ENCODE peak calls at places on chromosomes 12 and 14, in ten cellular contexts. One of them, this sample, is unnamed.

GRCh38 chr12:124953689-124954405 is 35.1 kb downstream of the DHX37 start:
- DNase-seq in psoas muscle: no peak
- DNase-seq in Karpas-422: no peak
- DNase-seq in A549: no peak
- DNase-seq in transverse colon: no peak
- DNase-seq in dorsolateral prefrontal cortex: no peak
- DNase-seq in HepG2: no peak
- DNase-seq in heart right ventricle: no peak
- DNase-seq in uterus: no peak
- DNase-seq in astrocyte: no peak
- DNase-seq in this sample: no peak

GRCh38 chr12:28961948-28962384 is 187.1 kb upstream of the FAR2 start:
- DNase-seq in psoas muscle: no peak
- DNase-seq in Karpas-422: no peak
- DNase-seq in A549: no peak
- DNase-seq in transverse colon: no peak
- DNase-seq in dorsolateral prefrontal cortex: no peak
- DNase-seq in HepG2: no peak
- DNase-seq in heart right ventricle: no peak
- DNase-seq in uterus: no peak
- DNase-seq in astrocyte: peak; percentile 39
- DNase-seq in this sample: no peak

GRCh38 chr12:98595152-98595988 is 1.9 kb downstream of the SLC25A3 start:
- DNase-seq in psoas muscle: no peak
- DNase-seq in Karpas-422: peak; percentile 51
- DNase-seq in A549: no peak
- DNase-seq in transverse colon: no peak
- DNase-seq in dorsolateral prefrontal cortex: no peak
- DNase-seq in HepG2: peak; percentile 29
- DNase-seq in heart right ventricle: no peak
- DNase-seq in uterus: no peak
- DNase-seq in astrocyte: peak; percentile 76
- DNase-seq in this sample: no peak

GRCh38 chr14:81153187-81153586 is 67.6 kb downstream of the GTF2A1 start:
- DNase-seq in psoas muscle: no peak
- DNase-seq in Karpas-422: no peak
- DNase-seq in A549: no peak
- DNase-seq in transverse colon: no peak
- DNase-seq in dorsolateral prefrontal cortex: no peak
- DNase-seq in HepG2: no peak
- DNase-seq in heart right ventricle: no peak
- DNase-seq in uterus: no peak
- DNase-seq in astrocyte: no peak
- DNase-seq in this sample: no peak

GRCh38 chr12:53585726-53586125 is 40.5 kb downstream of the ATF7 start:
- DNase-seq in psoas muscle: no peak
- DNase-seq in Karpas-422: no peak
- DNase-seq in A549: no peak
- DNase-seq in transverse colon: no peak
- DNase-seq in dorsolateral prefrontal cortex: no peak
- DNase-seq in HepG2: no peak
- DNase-seq in heart right ventricle: no peak
- DNase-seq in uterus: no peak
- DNase-seq in astrocyte: no peak
- DNase-seq in this sample: no peak

GRCh38 chr12:119036878-119037493 is 55.6 kb downstream of the SRRM4 start:
- DNase-seq in psoas muscle: no peak
- DNase-seq in Karpas-422: peak; percentile 74
- DNase-seq in A549: peak; percentile 33
- DNase-seq in transverse colon: peak; percentile 8
- DNase-seq in dorsolateral prefrontal cortex: no peak
- DNase-seq in HepG2: peak; percentile 16
- DNase-seq in heart right ventricle: peak; percentile 6
- DNase-seq in uterus: no peak
- DNase-seq in astrocyte: no peak
- DNase-seq in this sample: no peak

GRCh38 chr12:9064201-9064814 is 51.4 kb downstream of the A2M start:
- DNase-seq in psoas muscle: peak; percentile 72
- DNase-seq in Karpas-422: no peak
- DNase-seq in A549: peak; percentile 75
- DNase-seq in transverse colon: peak; percentile 67
- DNase-seq in dorsolateral prefrontal cortex: peak; percentile 75
- DNase-seq in HepG2: peak; percentile 65
- DNase-seq in heart right ventricle: peak; percentile 61
- DNase-seq in uterus: peak; percentile 54
- DNase-seq in astrocyte: peak; percentile 23
- DNase-seq in this sample: peak; percentile 72

GRCh38 chr14:64971452-64971889 is 665 bp downstream of the RAB15 start:
- DNase-seq in psoas muscle: no peak
- DNase-seq in Karpas-422: no peak
- DNase-seq in A549: no peak
- DNase-seq in transverse colon: no peak
- DNase-seq in dorsolateral prefrontal cortex: no peak
- DNase-seq in HepG2: no peak
- DNase-seq in heart right ventricle: no peak
- DNase-seq in uterus: no peak
- DNase-seq in astrocyte: no peak
- DNase-seq in this sample: no peak

GRCh38 chr12:108214486-108214885 is 85.4 kb downstream of the WSCD2 start:
- DNase-seq in psoas muscle: no peak
- DNase-seq in Karpas-422: peak; percentile 62
- DNase-seq in A549: no peak
- DNase-seq in transverse colon: no peak
- DNase-seq in dorsolateral prefrontal cortex: no peak
- DNase-seq in HepG2: peak; percentile 3
- DNase-seq in heart right ventricle: peak; percentile 27
- DNase-seq in uterus: no peak
- DNase-seq in astrocyte: peak; percentile 2
- DNase-seq in this sample: no peak

GRCh38 chr12:123670882-123671728 is at the start of gene TCTN2:
- DNase-seq in psoas muscle: peak; percentile 97
- DNase-seq in Karpas-422: peak; percentile 92
- DNase-seq in A549: peak; percentile 95
- DNase-seq in transverse colon: peak; percentile 96
- DNase-seq in dorsolateral prefrontal cortex: peak; percentile 97
- DNase-seq in HepG2: peak; percentile 85
- DNase-seq in heart right ventricle: peak; percentile 95
- DNase-seq in uterus: peak; percentile 96
- DNase-seq in astrocyte: peak; percentile 82
- DNase-seq in this sample: peak; percentile 75
- H3K27ac ChIP-seq in psoas muscle: no peak within 1 kb of the TSS
- H3K27ac ChIP-seq in Karpas-422: no peak within 1 kb of the TSS
- H3K27ac ChIP-seq in A549: peak within 1 kb of the TSS; percentile 68
- H3K27ac ChIP-seq in transverse colon: peak within 1 kb of the TSS; percentile 35
- H3K27ac ChIP-seq in dorsolateral prefrontal cortex: no peak within 1 kb of the TSS
- H3K27ac ChIP-seq in HepG2: peak within 1 kb of the TSS; percentile 41
- H3K27ac ChIP-seq in heart right ventricle: no peak within 1 kb of the TSS
- H3K27ac ChIP-seq in uterus: no peak within 1 kb of the TSS
- H3K27ac ChIP-seq in astrocyte: peak within 1 kb of the TSS; percentile 41
- H3K27ac ChIP-seq in this sample: no peak within 1 kb of the TSS

GRCh38 chr14:23146423-23146910 is 27.4 kb upstream of the CEBPE start:
- DNase-seq in psoas muscle: peak; percentile 73
- DNase-seq in Karpas-422: no peak
- DNase-seq in A549: no peak
- DNase-seq in transverse colon: no peak
- DNase-seq in dorsolateral prefrontal cortex: no peak
- DNase-seq in HepG2: no peak
- DNase-seq in heart right ventricle: no peak
- DNase-seq in uterus: no peak
- DNase-seq in astrocyte: no peak
- DNase-seq in this sample: no peak

GRCh38 chr14:23148596-23149249 is 29.7 kb upstream of the CEBPE start:
- DNase-seq in psoas muscle: no peak
- DNase-seq in Karpas-422: no peak
- DNase-seq in A549: no peak
- DNase-seq in transverse colon: no peak
- DNase-seq in dorsolateral prefrontal cortex: no peak
- DNase-seq in HepG2: no peak
- DNase-seq in heart right ventricle: no peak
- DNase-seq in uterus: no peak
- DNase-seq in astrocyte: peak; percentile 27
- DNase-seq in this sample: no peak

GRCh38 chr14:23147676-23148075 is 28.6 kb upstream of the CEBPE start:
- DNase-seq in psoas muscle: no peak
- DNase-seq in Karpas-422: no peak
- DNase-seq in A549: peak; percentile 48
- DNase-seq in transverse colon: no peak
- DNase-seq in dorsolateral prefrontal cortex: peak; percentile 48
- DNase-seq in HepG2: no peak
- DNase-seq in heart right ventricle: peak; percentile 33
- DNase-seq in uterus: peak; percentile 72
- DNase-seq in astrocyte: peak; percentile 37
- DNase-seq in this sample: no peak

GRCh38 chr14:23145794-23146422 is 26.9 kb upstream of the CEBPE start:
- DNase-seq in psoas muscle: no peak
- DNase-seq in Karpas-422: no peak
- DNase-seq in A549: peak; percentile 13
- DNase-seq in transverse colon: no peak
- DNase-seq in dorsolateral prefrontal cortex: no peak
- DNase-seq in HepG2: no peak
- DNase-seq in heart right ventricle: no peak
- DNase-seq in uterus: peak; percentile 43
- DNase-seq in astrocyte: no peak
- DNase-seq in this sample: no peak

GRCh38 chr14:23146980-23147379 is 27.9 kb upstream of the CEBPE start:
- DNase-seq in psoas muscle: no peak
- DNase-seq in Karpas-422: no peak
- DNase-seq in A549: no peak
- DNase-seq in transverse colon: no peak
- DNase-seq in dorsolateral prefrontal cortex: no peak
- DNase-seq in HepG2: no peak
- DNase-seq in heart right ventricle: no peak
- DNase-seq in uterus: no peak
- DNase-seq in astrocyte: no peak
- DNase-seq in this sample: no peak
- H3K27ac ChIP-seq in psoas muscle: peak overlapping the region; percentile 78
- H3K27ac ChIP-seq in Karpas-422: no peak overlapping the region
- H3K27ac ChIP-seq in A549: peak overlapping the region; percentile 22
- H3K27ac ChIP-seq in transverse colon: no peak overlapping the region
- H3K27ac ChIP-seq in dorsolateral prefrontal cortex: no peak overlapping the region
- H3K27ac ChIP-seq in HepG2: no peak overlapping the region
- H3K27ac ChIP-seq in heart right ventricle: no peak overlapping the region
- H3K27ac ChIP-seq in uterus: peak overlapping the region; percentile 96
- H3K27ac ChIP-seq in astrocyte: no peak overlapping the region
- H3K27ac ChIP-seq in this sample: no peak overlapping the region

GRCh38 chr12:117072106-117072505 is 27.1 kb downstream of the TESC start:
- DNase-seq in psoas muscle: no peak
- DNase-seq in Karpas-422: no peak
- DNase-seq in A549: no peak
- DNase-seq in transverse colon: no peak
- DNase-seq in dorsolateral prefrontal cortex: no peak
- DNase-seq in HepG2: no peak
- DNase-seq in heart right ventricle: no peak
- DNase-seq in uterus: no peak
- DNase-seq in astrocyte: no peak
- DNase-seq in this sample: no peak

GRCh38 chr12:117069926-117070900 is 29.0 kb downstream of the TESC start:
- DNase-seq in psoas muscle: no peak
- DNase-seq in Karpas-422: no peak
- DNase-seq in A549: no peak
- DNase-seq in transverse colon: peak; percentile 23
- DNase-seq in dorsolateral prefrontal cortex: no peak
- DNase-seq in HepG2: no peak
- DNase-seq in heart right ventricle: no peak
- DNase-seq in uterus: no peak
- DNase-seq in astrocyte: no peak
- DNase-seq in this sample: no peak

GRCh38 chr12:117072736-117073475 is 26.3 kb downstream of the TESC start:
- DNase-seq in psoas muscle: no peak
- DNase-seq in Karpas-422: no peak
- DNase-seq in A549: no peak
- DNase-seq in transverse colon: no peak
- DNase-seq in dorsolateral prefrontal cortex: no peak
- DNase-seq in HepG2: no peak
- DNase-seq in heart right ventricle: no peak
- DNase-seq in uterus: no peak
- DNase-seq in astrocyte: no peak
- DNase-seq in this sample: no peak

GRCh38 chr12:117069126-117069788 is 30.0 kb downstream of the TESC start:
- DNase-seq in psoas muscle: no peak
- DNase-seq in Karpas-422: no peak
- DNase-seq in A549: no peak
- DNase-seq in transverse colon: no peak
- DNase-seq in dorsolateral prefrontal cortex: no peak
- DNase-seq in HepG2: no peak
- DNase-seq in heart right ventricle: no peak
- DNase-seq in uterus: no peak
- DNase-seq in astrocyte: no peak
- DNase-seq in this sample: no peak

DNA sequence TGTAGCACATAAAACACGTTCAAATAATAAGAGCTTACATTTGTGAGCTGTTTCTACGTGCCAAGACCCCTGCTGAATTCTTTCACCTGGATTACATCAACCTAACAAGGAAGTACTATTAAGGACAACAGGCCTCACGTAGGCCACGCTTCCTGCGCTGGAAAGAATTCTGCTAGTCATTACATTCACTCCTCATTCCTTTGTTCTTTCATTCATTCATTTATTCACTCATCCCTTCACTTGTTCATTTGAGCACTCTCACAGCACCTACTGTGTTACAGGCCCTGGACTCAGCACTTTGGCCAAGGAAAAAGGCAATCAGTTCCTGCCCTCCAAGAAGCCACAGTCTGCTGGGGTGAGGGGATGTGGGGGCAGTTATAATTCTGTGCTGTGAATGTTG is 28.2 kb downstream of the TESC start:
- DNase-seq in psoas muscle: no peak
- DNase-seq in Karpas-422: no peak
- DNase-seq in A549: no peak
- DNase-seq in transverse colon: no peak
- DNase-seq in dorsolateral prefrontal cortex: no peak
- DNase-seq in HepG2: no peak
- DNase-seq in heart right ventricle: no peak
- DNase-seq in uterus: no peak
- DNase-seq in astrocyte: no peak
- DNase-seq in this sample: no peak
- H3K27ac ChIP-seq in psoas muscle: no peak overlapping the region
- H3K27ac ChIP-seq in Karpas-422: no peak overlapping the region
- H3K27ac ChIP-seq in A549: no peak overlapping the region
- H3K27ac ChIP-seq in transverse colon: no peak overlapping the region
- H3K27ac ChIP-seq in dorsolateral prefrontal cortex: no peak overlapping the region
- H3K27ac ChIP-seq in HepG2: no peak overlapping the region
- H3K27ac ChIP-seq in heart right ventricle: no peak overlapping the region
- H3K27ac ChIP-seq in uterus: no peak overlapping the region
- H3K27ac ChIP-seq in astrocyte: no peak overlapping the region
- H3K27ac ChIP-seq in this sample: no peak overlapping the region

DNA sequence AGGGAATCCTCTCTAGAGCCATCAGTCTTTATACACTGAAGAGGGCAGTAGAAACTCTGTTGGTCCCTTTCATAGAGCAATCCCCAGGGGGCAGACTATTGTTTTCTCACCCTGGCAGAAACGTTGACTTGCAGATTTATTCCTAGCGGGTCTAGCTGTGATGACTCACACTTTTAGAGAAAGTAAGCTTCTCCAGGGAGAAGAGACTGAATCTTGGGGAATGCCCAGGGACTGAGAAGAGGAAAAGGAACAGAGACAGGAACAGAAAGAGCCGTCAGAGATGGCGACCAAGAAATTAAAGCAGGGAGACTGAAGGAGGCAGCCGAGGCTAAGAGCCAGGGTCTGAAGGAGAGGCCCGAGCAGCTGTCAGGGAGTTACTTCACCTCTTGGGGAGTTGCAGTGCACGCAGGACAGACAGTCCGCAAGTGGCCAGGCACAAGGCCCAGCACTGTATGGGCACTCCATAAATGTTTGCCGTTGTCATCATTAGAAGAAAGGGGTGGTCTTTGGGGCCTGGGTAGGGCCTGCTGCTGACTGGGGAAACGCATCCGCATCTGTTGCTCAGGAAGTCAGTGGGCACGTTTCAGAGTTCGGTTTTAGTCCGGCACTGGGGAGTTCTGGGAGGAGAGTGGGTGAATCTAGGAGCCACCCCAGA is 13.0 kb downstream of the PLEKHG6 start:
- DNase-seq in psoas muscle: peak; percentile 85
- DNase-seq in Karpas-422: peak; percentile 64
- DNase-seq in A549: peak; percentile 92
- DNase-seq in transverse colon: no peak
- DNase-seq in dorsolateral prefrontal cortex: no peak
- DNase-seq in HepG2: peak; percentile 78
- DNase-seq in heart right ventricle: peak; percentile 85
- DNase-seq in uterus: peak; percentile 62
- DNase-seq in astrocyte: peak; percentile 88
- DNase-seq in this sample: no peak
- H3K27ac ChIP-seq in psoas muscle: peak overlapping the region; percentile 83
- H3K27ac ChIP-seq in Karpas-422: no peak overlapping the region
- H3K27ac ChIP-seq in A549: peak overlapping the region; percentile 81
- H3K27ac ChIP-seq in transverse colon: peak overlapping the region; percentile 84
- H3K27ac ChIP-seq in dorsolateral prefrontal cortex: peak overlapping the region; percentile 23
- H3K27ac ChIP-seq in HepG2: peak overlapping the region; percentile 37
- H3K27ac ChIP-seq in heart right ventricle: no peak overlapping the region
- H3K27ac ChIP-seq in uterus: peak overlapping the region; percentile 85
- H3K27ac ChIP-seq in astrocyte: peak overlapping the region; percentile 73
- H3K27ac ChIP-seq in this sample: peak overlapping the region; percentile 24

This sample was measured in substantia nigra.